ENCODE peak calls at places on chromosome 15, in ten cellular contexts. I is left lung; W is tibial artery; L is esophagus squamous epithelium; N is MM.1S; V is fibroblast of lung; Z is aorta; T is CD8-positive, alpha-beta T cell; H is gastrocnemius medialis; B is A549. K is an unnamed sample.

GRCh38 chr15:38844683-38845195 is 280.1 kb upstream of the RASGRP1 start:
- DNase-seq in N (no peak), W (no peak), B (no peak), I (no peak), V (no peak), T (no peak), L (no peak), H (no peak), Z (no peak), K (no peak)

GRCh38 chr15:28081594-28081993 is 17.5 kb downstream of the OCA2 start:
- DNase-seq in I (peak; percentile 69), Z (no peak), L (no peak), N (no peak), B (no peak), T (no peak), H (no peak), W (no peak), V (no peak), K (no peak)

GRCh38 chr15:39511915-39512260 is 69.0 kb upstream of the THBS1 start:
- DNase-seq in V (peak; percentile 63), Z (no peak), B (no peak), I (no peak), H (no peak), N (no peak), W (no peak), T (no peak), L (no peak), K (no peak)

GRCh38 chr15:31106495-31107300 is 5.2 kb upstream of the TRPM1 start:
- DNase-seq in B (no peak), L (no peak), I (no peak), Z (no peak), N (no peak), V (no peak), T (no peak), H (no peak), W (no peak), K (no peak)

GRCh38 chr15:57464480-57464879 is 88.2 kb downstream of the CGNL1 start:
- DNase-seq in V (no peak), H (no peak), I (no peak), Z (no peak), T (no peak), L (no peak), B (no peak), N (no peak), W (no peak), K (no peak)

GRCh38 chr15:47586653-47587224 is 130.6 kb upstream of the SEMA6D start:
- DNase-seq in T (no peak), I (no peak), B (no peak), N (no peak), W (peak; percentile 24), H (no peak), Z (peak; percentile 58), L (no peak), V (no peak), K (peak; percentile 78)

GRCh38 chr15:46489276-46489675 is 854.4 kb downstream of the SQOR start:
- DNase-seq in H (no peak), L (no peak), W (no peak), B (no peak), T (no peak), I (no peak), V (no peak), Z (no peak), N (peak; percentile 64), K (no peak)

GRCh38 chr15:69793436-69793782 is 304.3 kb downstream of the TLE3 start:
- DNase-seq in I (no peak), V (no peak), Z (no peak), T (no peak), H (no peak), B (no peak), N (no peak), L (no peak), W (no peak), K (no peak)

GRCh38 chr15:74833376-74834107 is 7.1 kb downstream of the CPLX3 start:
- DNase-seq in N (no peak), L (no peak), W (no peak), H (no peak), I (no peak), B (no peak), V (no peak), T (no peak), Z (no peak), K (no peak)

GRCh38 chr15:72229076-72229946 is 1.7 kb downstream of the PKM start:
- DNase-seq in B (no peak), L (no peak), H (no peak), W (no peak), Z (peak; percentile 62), I (no peak), V (peak; percentile 54), T (peak; percentile 51), N (peak; percentile 22), K (no peak)

GRCh38 chr15:99335508-99335907 is 84.2 kb downstream of the LRRC28 start:
- DNase-seq in T (no peak), B (no peak), H (no peak), W (no peak), L (no peak), V (no peak), Z (no peak), I (no peak), N (no peak), K (no peak)

GRCh38 chr15:31037731-31038477 is 46.5 kb upstream of the MTMR10 start:
- DNase-seq in T (no peak), H (no peak), W (no peak), B (no peak), V (no peak), L (no peak), I (no peak), Z (no peak), N (no peak), K (no peak)

GRCh38 chr15:54582863-54583643 is 604.8 kb downstream of the UNC13C start:
- DNase-seq in W (no peak), I (no peak), H (no peak), B (no peak), Z (no peak), T (no peak), V (no peak), L (no peak), N (peak; percentile 97), K (no peak)

GRCh38 chr15:38217181-38217580 is 35.5 kb upstream of the SPRED1 start:
- DNase-seq in Z (no peak), I (no peak), W (no peak), T (no peak), H (no peak), B (peak; percentile 33), V (peak; percentile 94), N (peak; percentile 85), L (no peak), K (no peak)

GRCh38 chr15:100105101-100105500 is 236.7 kb downstream of the ADAMTS17 start:
- DNase-seq in H (no peak), I (no peak), V (no peak), Z (peak; percentile 32), L (no peak), W (no peak), B (no peak), N (no peak), T (no peak), K (no peak)

GRCh38 chr15:38068600-38068999 is 134.2 kb downstream of the TMCO5A start:
- DNase-seq in I (no peak), V (peak; percentile 21), H (no peak), N (no peak), T (no peak), Z (no peak), B (no peak), W (no peak), L (no peak), K (no peak)

GRCh38 chr15:65311760-65312159 is 7.3 kb downstream of the RNU5B-1 start:
- DNase-seq in W (no peak), L (no peak), I (no peak), H (no peak), N (no peak), B (no peak), V (no peak), T (no peak), Z (no peak), K (no peak)
- H3K4me3 ChIP-seq in W (no peak overlapping the region), L (no peak overlapping the region), I (no peak overlapping the region), H (no peak overlapping the region), N (no peak overlapping the region), B (no peak overlapping the region), V (no peak overlapping the region), T (no peak overlapping the region), Z (no peak overlapping the region), K (no peak overlapping the region)

GRCh38 chr15:83320404-83320803 is 35.9 kb upstream of the BNC1 start:
- DNase-seq in N (no peak), T (no peak), B (peak; percentile 42), I (no peak), H (no peak), L (no peak), W (no peak), Z (no peak), V (peak; percentile 77), K (no peak)
- H3K27ac ChIP-seq in N (no peak overlapping the region), T (no peak overlapping the region), B (peak overlapping the region; percentile 36), I (no peak overlapping the region), H (no peak overlapping the region), L (no peak overlapping the region), W (no peak overlapping the region), Z (no peak overlapping the region), V (no peak overlapping the region), K (no peak overlapping the region)

DNA sequence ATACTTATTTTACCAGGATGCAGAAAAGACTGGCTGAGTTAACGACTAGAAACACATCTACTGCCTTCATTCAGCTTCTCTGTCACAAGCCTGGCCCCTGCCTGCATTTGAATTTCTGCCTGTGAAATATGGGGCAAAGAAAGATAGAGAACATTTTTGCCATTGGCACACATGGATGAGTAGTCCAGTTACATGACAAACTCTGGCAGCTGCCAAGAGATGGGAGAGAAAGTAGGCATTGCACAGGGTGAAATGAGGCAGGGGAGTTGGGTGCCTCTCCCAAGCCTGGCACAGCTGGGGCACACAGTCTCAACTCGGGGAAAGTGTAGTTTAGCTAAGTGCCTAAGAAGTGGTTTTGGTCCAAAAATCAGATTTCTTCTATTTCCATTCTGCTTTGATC is 24.0 kb downstream of the ANXA2 start:
- DNase-seq in V (no peak), Z (no peak), N (no peak), W (no peak), I (no peak), L (no peak), T (no peak), H (no peak), B (peak; percentile 20), K (no peak)
- H3K4me1 ChIP-seq in V (peaks cover 59% of the 10 kb centered on the region), Z (peaks cover 38% of the 10 kb centered on the region), N (no peaks in the 10 kb centered on the region), W (peaks cover 75% of the 10 kb centered on the region), I (peaks cover 83% of the 10 kb centered on the region), L (peaks cover 50% of the 10 kb centered on the region), T (no peaks in the 10 kb centered on the region), H (peaks cover 97% of the 10 kb centered on the region), B (peaks cover 95% of the 10 kb centered on the region), K (peaks cover 76% of the 10 kb centered on the region)

DNA sequence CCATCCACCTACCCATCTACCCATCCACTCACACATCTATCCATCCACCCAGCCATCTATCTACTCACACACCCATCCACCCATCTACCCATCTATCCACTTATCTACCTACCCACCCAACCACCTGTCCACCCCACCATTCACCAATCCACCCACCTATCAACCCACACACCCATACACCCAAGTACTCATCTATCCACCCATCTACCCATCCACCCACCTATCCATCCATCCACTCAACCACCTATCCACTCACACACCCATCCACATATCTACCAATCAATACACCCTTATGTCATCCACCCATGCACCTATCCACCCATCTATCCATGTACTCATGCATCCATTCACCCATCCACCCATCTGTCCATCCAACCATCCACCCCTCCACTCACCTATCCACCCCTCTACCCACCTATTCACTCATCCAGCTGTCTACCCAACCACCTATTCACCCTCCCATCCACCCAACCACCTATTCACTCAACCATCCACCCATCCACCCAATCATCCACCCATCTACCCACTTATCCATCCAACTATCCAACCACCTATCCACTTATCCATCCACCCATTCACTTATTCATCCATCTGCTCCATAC is 109.8 kb downstream of the CHSY1 start:
- DNase-seq in H (no peak), B (no peak), W (no peak), N (no peak), V (no peak), T (no peak), I (no peak), Z (no peak), L (no peak), K (no peak)
- H3K4me3 ChIP-seq in H (no peak overlapping the region), B (no peak overlapping the region), W (no peak overlapping the region), N (no peak overlapping the region), V (no peak overlapping the region), T (no peak overlapping the region), I (no peak overlapping the region), Z (no peak overlapping the region), L (no peak overlapping the region), K (no peak overlapping the region)